ENCODE peak calls at places on chromosomes 5 and 9, in seven cellular contexts. Y is K562, P is SK-N-SH, H is HCT116, Q is HepG2, S is GM12878, N is H1. C is an unnamed sample.

GRCh38 chr9:89598926-89599325 is 5.9 kb upstream of the GADD45G start:
- DNase-seq in Y (no peak), P (no peak), H (no peak), Q (no peak), S (no peak), N (no peak), C (no peak)

GRCh38 chr9:129267141-129267540 is 89.1 kb upstream of the IER5L start:
- DNase-seq in Y (no peak), P (no peak), H (no peak), Q (no peak), S (no peak), N (no peak), C (no peak)

GRCh38 chr9:82124090-82124489 is 135.5 kb downstream of the SPATA31D1 start:
- DNase-seq in Y (no peak), P (no peak), H (no peak), Q (no peak), S (no peak), N (no peak), C (no peak)

GRCh38 chr9:12923472-12924009 is 148.7 kb downstream of the LURAP1L start:
- DNase-seq in Y (no peak), P (no peak), H (no peak), Q (no peak), S (no peak), N (no peak), C (no peak)

GRCh38 chr9:137590469-137591383 is at the start of gene ZMYND19:
- DNase-seq in Y (peak), P (peak), H (peak), Q (peak), S (peak), N (no peak), C (peak)

GRCh38 chr5:96614110-96614691 is 48.0 kb upstream of the CAST start:
- DNase-seq in Y (peak), P (peak), H (peak), Q (peak), S (peak), N (peak), C (peak)

GRCh38 chr5:591746-592145 is 20.4 kb upstream of the CEP72 start:
- DNase-seq in Y (no peak), P (no peak), H (no peak), Q (no peak), S (no peak), N (no peak), C (no peak)

GRCh38 chr5:136062563-136063274 is 33.9 kb downstream of the TGFBI start:
- DNase-seq in Y (peak), P (no peak), H (peak), Q (peak), S (no peak), N (no peak), C (no peak)

GRCh38 chr5:141742866-141743651 is 61.0 kb upstream of the ARAP3 start:
- DNase-seq in Y (peak), P (no peak), H (no peak), Q (no peak), S (no peak), N (no peak), C (peak)

DNA sequence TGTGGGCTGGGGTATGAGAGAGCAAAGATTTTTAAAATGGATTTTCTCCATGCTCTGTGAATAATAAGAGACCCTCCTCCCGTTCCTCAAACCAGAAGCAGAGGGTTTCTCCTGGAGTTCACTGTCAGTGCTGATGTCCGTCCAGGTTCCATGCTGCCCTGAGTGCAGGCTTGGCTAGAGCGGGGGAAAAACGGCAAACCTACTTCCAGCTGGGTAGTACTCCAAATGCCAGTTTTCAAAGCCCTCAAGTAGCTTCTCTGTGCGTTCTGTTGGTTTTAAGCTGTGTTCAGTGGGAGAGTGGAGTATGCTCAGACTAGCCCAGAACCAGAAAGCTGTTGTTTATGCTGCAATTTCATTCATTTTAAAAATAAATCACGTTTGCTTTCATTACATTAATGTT is 40.3 kb downstream of the RASGEF1C start:
- DNase-seq in Y (no peak), P (no peak), H (no peak), Q (no peak), S (no peak), N (no peak), C (no peak)
- TF ChIP-seq JUND in Y (no peak), P (no peak), H (no peak), Q (no peak), S (no peak), N (no peak), C (no peak)

GRCh38 chr5:137366526-137366925 is 132.6 kb downstream of the SPOCK1 start:
- DNase-seq in Y (no peak), P (peak), H (no peak), Q (no peak), S (no peak), N (no peak), C (no peak)

GRCh38 chr5:137372386-137373160 is 126.6 kb downstream of the SPOCK1 start:
- DNase-seq in Y (no peak), P (no peak), H (no peak), Q (no peak), S (no peak), N (no peak), C (no peak)

GRCh38 chr5:137367951-137368350 is 131.2 kb downstream of the SPOCK1 start:
- DNase-seq in Y (no peak), P (no peak), H (no peak), Q (no peak), S (no peak), N (no peak), C (no peak)

GRCh38 chr5:137370511-137371071 is 128.5 kb downstream of the SPOCK1 start:
- DNase-seq in Y (no peak), P (no peak), H (no peak), Q (no peak), S (no peak), N (no peak), C (no peak)

GRCh38 chr5:137370096-137370495 is 129.0 kb downstream of the SPOCK1 start:
- DNase-seq in Y (no peak), P (no peak), H (no peak), Q (no peak), S (no peak), N (no peak), C (no peak)
- TF ChIP-seq JUND in Y (no peak), P (no peak), H (no peak), Q (no peak), S (no peak), N (no peak), C (no peak)

DNA sequence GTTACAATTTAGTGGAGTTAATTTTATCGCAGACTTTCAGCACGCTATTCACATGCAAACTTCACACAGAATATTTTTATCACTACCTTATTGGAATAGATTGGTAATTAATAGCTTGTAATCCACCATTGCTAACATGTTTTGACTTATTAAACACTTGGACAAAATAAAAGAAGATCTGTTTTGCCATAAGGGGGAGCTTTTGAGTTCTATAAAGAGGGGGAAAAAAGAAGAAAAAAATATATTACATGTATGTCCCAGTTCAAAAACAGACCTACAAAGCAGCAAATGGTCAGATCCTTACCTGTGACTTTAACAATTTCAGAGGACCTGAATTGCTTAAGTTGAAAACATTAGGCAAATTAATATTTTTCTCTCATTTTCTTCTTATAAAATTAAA is 1.2 kb upstream of the PAPPA start:
- DNase-seq in Y (no peak), P (peak), H (no peak), Q (peak), S (no peak), N (no peak), C (no peak)
- TF ChIP-seq JUND in Y (no peak), P (no peak), H (no peak), Q (no peak), S (no peak), N (no peak), C (no peak)

GRCh38 chr9:105116047-105116868 is 128.2 kb upstream of the SLC44A1 start:
- DNase-seq in Y (no peak), P (no peak), H (no peak), Q (no peak), S (no peak), N (no peak), C (no peak)

GRCh38 chr9:105114956-105115728 is 129.3 kb upstream of the SLC44A1 start:
- DNase-seq in Y (no peak), P (no peak), H (no peak), Q (no peak), S (peak), N (no peak), C (no peak)

GRCh38 chr9:105117111-105117682 is 127.3 kb upstream of the SLC44A1 start:
- DNase-seq in Y (no peak), P (no peak), H (no peak), Q (no peak), S (no peak), N (no peak), C (no peak)

GRCh38 chr9:105118646-105119045 is 125.8 kb upstream of the SLC44A1 start:
- DNase-seq in Y (no peak), P (no peak), H (no peak), Q (no peak), S (no peak), N (no peak), C (no peak)

DNA sequence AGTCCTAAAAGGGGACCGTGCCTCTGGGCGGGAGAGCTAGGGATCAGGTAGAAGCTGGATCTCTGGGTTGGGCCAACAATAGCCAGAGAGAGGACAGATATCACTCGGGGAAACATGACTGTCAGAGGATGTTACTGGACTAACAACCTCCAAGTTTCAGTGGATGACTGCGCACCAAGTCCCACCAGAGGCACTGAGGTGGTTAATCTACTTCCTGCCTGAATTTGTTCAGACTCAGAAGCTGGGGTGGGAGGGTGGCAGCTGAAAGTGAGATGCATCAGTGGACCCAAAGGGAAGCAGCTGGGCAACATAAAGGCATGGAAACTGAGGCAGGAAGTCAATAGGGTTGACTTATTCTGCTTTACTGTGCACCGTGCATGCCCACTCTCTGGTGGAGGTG is 130.1 kb upstream of the SLC44A1 start:
- DNase-seq in Y (no peak), P (no peak), H (no peak), Q (no peak), S (no peak), N (no peak), C (no peak)
- TF ChIP-seq JUND in Y (no peak), P (no peak), H (no peak), Q (no peak), S (no peak), N (no peak), C (no peak)

DNA sequence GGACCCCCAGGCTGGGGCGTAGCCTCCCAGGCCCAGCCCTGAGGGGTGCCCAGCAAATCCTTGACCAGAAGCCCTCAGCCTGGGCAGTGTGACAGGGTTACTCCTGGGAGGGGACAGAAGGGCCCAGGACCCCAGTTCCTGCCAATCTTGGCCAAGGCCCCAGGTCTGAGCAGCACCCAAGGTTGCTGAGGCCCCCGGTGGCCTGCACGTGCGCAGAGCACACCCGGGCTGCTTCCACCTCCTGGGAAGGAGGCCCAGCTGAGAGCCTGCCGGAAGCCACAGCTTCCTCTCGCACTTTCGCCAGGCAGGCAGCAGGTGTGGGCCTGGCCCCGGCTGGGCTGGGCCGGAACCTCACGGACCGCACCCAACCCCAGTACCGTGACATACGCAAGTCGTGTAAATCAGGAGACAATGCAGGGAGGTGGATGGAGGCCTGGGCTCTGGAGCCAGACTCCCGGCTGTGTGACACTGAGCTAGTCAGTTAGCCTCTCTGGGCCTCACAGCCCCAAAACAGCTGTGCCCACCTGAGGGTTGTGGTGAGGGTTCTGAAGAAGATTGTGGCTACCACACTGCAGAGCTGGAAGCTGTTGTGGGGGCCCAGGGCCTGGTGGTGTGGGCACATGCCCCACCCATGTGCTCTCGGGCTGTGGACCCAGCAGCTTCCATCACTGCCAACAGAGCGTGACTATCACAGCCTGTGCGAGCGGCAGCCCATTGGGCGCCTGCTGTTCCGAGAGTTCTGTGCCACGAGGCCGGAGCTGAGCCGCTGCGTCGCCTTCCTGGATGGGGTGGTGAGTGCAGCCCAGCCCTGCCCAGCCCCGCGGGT is 5.1 kb downstream of the GRK6 start:
- DNase-seq in Y (no peak), P (no peak), H (no peak), Q (no peak), S (peak), N (no peak), C (no peak)
- TF ChIP-seq JUND in Y (no peak), P (no peak), H (no peak), Q (no peak), S (no peak), N (no peak), C (no peak)

GRCh38 chr9:85603920-85604319 is 137.8 kb downstream of the AGTPBP1 start:
- DNase-seq in Y (no peak), P (no peak), H (no peak), Q (no peak), S (no peak), N (no peak), C (no peak)

GRCh38 chr9:85599540-85600140 is 142.1 kb downstream of the AGTPBP1 start:
- DNase-seq in Y (no peak), P (no peak), H (no peak), Q (no peak), S (no peak), N (no peak), C (no peak)

GRCh38 chr9:85602742-85603141 is 139.0 kb downstream of the AGTPBP1 start:
- DNase-seq in Y (no peak), P (no peak), H (no peak), Q (no peak), S (no peak), N (no peak), C (no peak)

GRCh38 chr9:85605905-85606304 is 135.8 kb downstream of the AGTPBP1 start:
- DNase-seq in Y (no peak), P (no peak), H (no peak), Q (no peak), S (no peak), N (no peak), C (no peak)

DNA sequence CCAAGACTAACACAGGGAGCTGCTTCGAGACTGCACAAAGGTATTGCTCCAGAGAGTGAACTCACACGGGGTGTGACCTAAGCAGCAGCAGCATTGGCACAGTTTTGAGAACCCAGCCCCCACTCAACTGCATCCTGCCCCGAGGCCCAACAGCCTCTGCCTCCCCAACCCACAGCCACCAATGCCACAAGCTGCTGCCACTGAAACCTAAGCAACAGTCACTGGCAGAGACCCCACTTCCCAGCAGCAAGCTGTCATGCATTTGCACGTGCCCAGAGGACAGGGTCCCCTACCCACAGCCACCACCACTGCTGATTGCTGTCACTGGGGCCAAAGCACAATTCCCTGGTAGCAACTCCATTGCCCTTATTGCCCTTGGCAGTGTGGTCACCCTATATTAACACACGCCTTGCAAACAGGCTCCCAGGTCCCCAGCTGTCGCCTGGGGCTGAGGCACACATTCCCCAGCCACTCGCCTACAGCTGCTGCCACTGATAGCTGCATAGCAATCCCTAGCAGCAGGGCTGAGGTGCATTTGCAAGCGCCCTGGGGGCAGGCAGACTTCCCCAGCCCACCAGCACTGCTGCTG is 141.0 kb downstream of the AGTPBP1 start:
- DNase-seq in Y (no peak), P (peak), H (no peak), Q (no peak), S (no peak), N (peak), C (no peak)
- TF ChIP-seq JUND in Y (no peak), P (no peak), H (no peak), Q (no peak), S (no peak), N (no peak), C (no peak)